ENCODE peak calls at places on chromosomes 13 and 19, in ten cellular contexts. One of them, this sample, is unnamed.

GRCh38 chr13:39317284-39317683 is 279.0 kb downstream of the NHLRC3 start:
- DNase-seq in NCI-H446: no peak
- DNase-seq in hypothalamus: no peak
- DNase-seq in activated CD4-positive, alpha-beta T cell treated with anti-CD3 and anti-CD28 coated beads for 36 hours: no peak
- DNase-seq in anterior cingulate cortex: no peak
- DNase-seq in iris pigment epithelial cell: peak; percentile 79
- DNase-seq in mesenteric fat pad: no peak
- DNase-seq in heart right ventricle: peak; percentile 22
- DNase-seq in ovary: no peak
- DNase-seq in AG09319: no peak
- DNase-seq in this sample: peak; percentile 51

GRCh38 chr19:18910010-18910409 is 9.2 kb downstream of the COPE start:
- DNase-seq in iris pigment epithelial cell: no peak
- DNase-seq in activated CD4-positive, alpha-beta T cell treated with anti-CD3 and anti-CD28 coated beads for 36 hours: no peak
- DNase-seq in anterior cingulate cortex: no peak
- DNase-seq in NCI-H446: no peak
- DNase-seq in heart right ventricle: no peak
- DNase-seq in mesenteric fat pad: no peak
- DNase-seq in hypothalamus: no peak
- DNase-seq in AG09319: no peak
- DNase-seq in ovary: no peak
- DNase-seq in this sample: no peak

GRCh38 chr19:3398114-3398899 is 31.9 kb downstream of the NFIC start:
- DNase-seq in hypothalamus: peak; percentile 81
- DNase-seq in iris pigment epithelial cell: peak; percentile 45
- DNase-seq in activated CD4-positive, alpha-beta T cell treated with anti-CD3 and anti-CD28 coated beads for 36 hours: no peak
- DNase-seq in NCI-H446: no peak
- DNase-seq in heart right ventricle: peak; percentile 77
- DNase-seq in AG09319: no peak
- DNase-seq in mesenteric fat pad: no peak
- DNase-seq in ovary: peak; percentile 86
- DNase-seq in anterior cingulate cortex: peak; percentile 82
- DNase-seq in this sample: no peak

GRCh38 chr19:5038631-5039271 is 69.8 kb downstream of the KDM4B start:
- DNase-seq in activated CD4-positive, alpha-beta T cell treated with anti-CD3 and anti-CD28 coated beads for 36 hours: peak; percentile 34
- DNase-seq in AG09319: no peak
- DNase-seq in NCI-H446: no peak
- DNase-seq in mesenteric fat pad: no peak
- DNase-seq in ovary: no peak
- DNase-seq in iris pigment epithelial cell: peak; percentile 34
- DNase-seq in heart right ventricle: no peak
- DNase-seq in hypothalamus: no peak
- DNase-seq in anterior cingulate cortex: no peak
- DNase-seq in this sample: no peak

GRCh38 chr19:39144487-39145071 is 19.0 kb downstream of the PAK4 start:
- DNase-seq in mesenteric fat pad: no peak
- DNase-seq in activated CD4-positive, alpha-beta T cell treated with anti-CD3 and anti-CD28 coated beads for 36 hours: no peak
- DNase-seq in ovary: no peak
- DNase-seq in NCI-H446: no peak
- DNase-seq in iris pigment epithelial cell: no peak
- DNase-seq in hypothalamus: no peak
- DNase-seq in heart right ventricle: no peak
- DNase-seq in AG09319: no peak
- DNase-seq in anterior cingulate cortex: no peak
- DNase-seq in this sample: peak; percentile 36

GRCh38 chr19:42512743-42513304 is 15.5 kb downstream of the CEACAM1 start:
- DNase-seq in NCI-H446: no peak
- DNase-seq in heart right ventricle: no peak
- DNase-seq in iris pigment epithelial cell: no peak
- DNase-seq in hypothalamus: no peak
- DNase-seq in ovary: no peak
- DNase-seq in mesenteric fat pad: no peak
- DNase-seq in activated CD4-positive, alpha-beta T cell treated with anti-CD3 and anti-CD28 coated beads for 36 hours: peak; percentile 43
- DNase-seq in AG09319: no peak
- DNase-seq in anterior cingulate cortex: no peak
- DNase-seq in this sample: no peak

GRCh38 chr19:29573486-29573885 is 32.6 kb upstream of the POP4 start:
- DNase-seq in mesenteric fat pad: peak; percentile 47
- DNase-seq in anterior cingulate cortex: no peak
- DNase-seq in AG09319: no peak
- DNase-seq in NCI-H446: no peak
- DNase-seq in heart right ventricle: no peak
- DNase-seq in activated CD4-positive, alpha-beta T cell treated with anti-CD3 and anti-CD28 coated beads for 36 hours: no peak
- DNase-seq in iris pigment epithelial cell: no peak
- DNase-seq in ovary: no peak
- DNase-seq in hypothalamus: no peak
- DNase-seq in this sample: no peak

GRCh38 chr13:92886535-92887098 is 340.0 kb upstream of the GPC6 start:
- DNase-seq in ovary: no peak
- DNase-seq in AG09319: no peak
- DNase-seq in anterior cingulate cortex: no peak
- DNase-seq in activated CD4-positive, alpha-beta T cell treated with anti-CD3 and anti-CD28 coated beads for 36 hours: no peak
- DNase-seq in mesenteric fat pad: no peak
- DNase-seq in NCI-H446: no peak
- DNase-seq in heart right ventricle: no peak
- DNase-seq in iris pigment epithelial cell: no peak
- DNase-seq in hypothalamus: no peak
- DNase-seq in this sample: no peak

GRCh38 chr13:75895168-75895567 is 259.0 kb downstream of the LMO7 start:
- DNase-seq in NCI-H446: no peak
- DNase-seq in heart right ventricle: no peak
- DNase-seq in hypothalamus: no peak
- DNase-seq in mesenteric fat pad: no peak
- DNase-seq in anterior cingulate cortex: no peak
- DNase-seq in AG09319: no peak
- DNase-seq in ovary: no peak
- DNase-seq in activated CD4-positive, alpha-beta T cell treated with anti-CD3 and anti-CD28 coated beads for 36 hours: no peak
- DNase-seq in iris pigment epithelial cell: no peak
- DNase-seq in this sample: no peak

GRCh38 chr19:51873097-51873496 is 14.7 kb downstream of the ZNF577 start:
- DNase-seq in heart right ventricle: no peak
- DNase-seq in anterior cingulate cortex: no peak
- DNase-seq in AG09319: no peak
- DNase-seq in iris pigment epithelial cell: no peak
- DNase-seq in NCI-H446: no peak
- DNase-seq in activated CD4-positive, alpha-beta T cell treated with anti-CD3 and anti-CD28 coated beads for 36 hours: no peak
- DNase-seq in hypothalamus: no peak
- DNase-seq in mesenteric fat pad: no peak
- DNase-seq in ovary: no peak
- DNase-seq in this sample: no peak

GRCh38 chr19:44876930-44877530 is 14.0 kb upstream of the TOMM40 start:
- DNase-seq in activated CD4-positive, alpha-beta T cell treated with anti-CD3 and anti-CD28 coated beads for 36 hours: no peak
- DNase-seq in hypothalamus: no peak
- DNase-seq in NCI-H446: no peak
- DNase-seq in heart right ventricle: no peak
- DNase-seq in mesenteric fat pad: no peak
- DNase-seq in AG09319: no peak
- DNase-seq in ovary: no peak
- DNase-seq in iris pigment epithelial cell: peak; percentile 32
- DNase-seq in anterior cingulate cortex: no peak
- DNase-seq in this sample: no peak

GRCh38 chr13:39484506-39485313 is 118.3 kb downstream of the LHFPL6 start:
- DNase-seq in hypothalamus: no peak
- DNase-seq in AG09319: no peak
- DNase-seq in activated CD4-positive, alpha-beta T cell treated with anti-CD3 and anti-CD28 coated beads for 36 hours: no peak
- DNase-seq in ovary: no peak
- DNase-seq in heart right ventricle: no peak
- DNase-seq in anterior cingulate cortex: no peak
- DNase-seq in NCI-H446: no peak
- DNase-seq in mesenteric fat pad: no peak
- DNase-seq in iris pigment epithelial cell: peak; percentile 75
- DNase-seq in this sample: peak; percentile 83